ENCODE peak calls at places on chromosomes 6 and 20, in ten cellular contexts. U, A, L, Q, O, F, K, T, V and M are unnamed samples.

GRCh38 chr20:11331096-11331495 is 586.6 kb upstream of the BTBD3 start:
- DNase-seq in U (no peak), A (no peak), L (no peak), Q (no peak), O (no peak), F (no peak), K (no peak), T (peak; percentile 68), V (no peak), M (no peak)

GRCh38 chr20:46040902-46041535 is 12.0 kb downstream of the SLC12A5 start:
- DNase-seq in U (no peak), A (no peak), L (no peak), Q (peak; percentile 87), O (peak; percentile 21), F (peak; percentile 66), K (no peak), T (peak; percentile 54), V (peak; percentile 24), M (no peak)

GRCh38 chr6:144181639-144182038 is 31.3 kb downstream of the STX11 start:
- DNase-seq in U (no peak), A (no peak), L (no peak), Q (no peak), O (no peak), F (no peak), K (no peak), T (no peak), V (no peak), M (no peak)

GRCh38 chr20:50110141-50111047 is 2.6 kb downstream of the UBE2V1 start:
- DNase-seq in U (no peak), A (peak; percentile 64), L (no peak), Q (no peak), O (peak; percentile 54), F (peak; percentile 92), K (no peak), T (peak; percentile 97), V (peak; percentile 52), M (no peak)

GRCh38 chr20:49983848-49984408 is 1.1 kb downstream of the SNAI1 start:
- DNase-seq in U (no peak), A (no peak), L (no peak), Q (no peak), O (no peak), F (no peak), K (no peak), T (peak; percentile 49), V (no peak), M (no peak)

GRCh38 chr20:59515013-59515905 is 89.1 kb upstream of the PHACTR3 start:
- DNase-seq in U (peak; percentile 81), A (peak; percentile 50), L (peak; percentile 27), Q (peak; percentile 83), O (no peak), F (no peak), K (peak; percentile 57), T (peak; percentile 71), V (no peak), M (peak; percentile 87)

GRCh38 chr6:3280091-3280490 is 21.3 kb downstream of the PSMG4 start:
- DNase-seq in U (no peak), A (no peak), L (no peak), Q (no peak), O (no peak), F (no peak), K (no peak), T (no peak), V (no peak), M (peak; percentile 81)

GRCh38 chr6:31474871-31475286 is 23.1 kb upstream of the MICB start:
- DNase-seq in U (no peak), A (no peak), L (no peak), Q (peak; percentile 67), O (no peak), F (no peak), K (no peak), T (no peak), V (no peak), M (no peak)